ENCODE peak calls at places on chromosomes 7 and 10, in eight cellular contexts. O is AG10803, C is esophagus squamous epithelium, L is neuronal stem cell, V is astrocyte of the spinal cord, K is coronary artery, T is A549, J is H7. S is an unnamed sample.

GRCh38 chr7:4338556-4338955 is 343.5 kb upstream of the FOXK1 start:
- DNase-seq in O (no peak), C (no peak), L (no peak), V (no peak), K (no peak), T (no peak), J (no peak), S (no peak)

GRCh38 chr7:10708447-10708846 is 265.2 kb upstream of the PHF14 start:
- DNase-seq in O (no peak), C (no peak), L (peak), V (no peak), K (no peak), T (peak), J (peak), S (peak)

GRCh38 chr7:4066626-4067475 is 615.2 kb upstream of the FOXK1 start:
- DNase-seq in O (no peak), C (no peak), L (no peak), V (no peak), K (peak), T (no peak), J (no peak), S (no peak)

GRCh38 chr7:636396-636795 is 90.1 kb upstream of the DNAAF5 start:
- DNase-seq in O (peak), C (no peak), L (no peak), V (no peak), K (no peak), T (peak), J (peak), S (no peak)

GRCh38 chr10:96374985-96375830 is 16.4 kb upstream of the OPALIN start:
- DNase-seq in O (peak), C (no peak), L (peak), V (peak), K (peak), T (peak), J (peak), S (peak)

GRCh38 chr10:69960606-69961167 is 92.0 kb upstream of the MACROH2A2 start:
- DNase-seq in O (no peak), C (no peak), L (no peak), V (no peak), K (no peak), T (no peak), J (no peak), S (no peak)

GRCh38 chr10:46536781-46537180 is 19.7 kb downstream of the GPRIN2 start:
- DNase-seq in O (no peak), C (no peak), L (no peak), V (no peak), K (no peak), T (no peak), J (no peak), S (no peak)

GRCh38 chr7:81627565-81628287 is 142.1 kb downstream of the HGF start:
- DNase-seq in O (no peak), C (no peak), L (no peak), V (peak), K (no peak), T (no peak), J (no peak), S (no peak)

GRCh38 chr10:13414855-13415254 is 66.8 kb upstream of the SEPHS1 start:
- DNase-seq in O (peak), C (no peak), L (no peak), V (peak), K (no peak), T (peak), J (peak), S (no peak)

GRCh38 chr10:33803248-33803647 is 468.8 kb upstream of the NRP1 start:
- DNase-seq in O (no peak), C (no peak), L (no peak), V (peak), K (no peak), T (peak), J (no peak), S (no peak)

GRCh38 chr7:6106140-6106904 is 75.1 kb downstream of the ANKRD61 start:
- DNase-seq in O (peak), C (no peak), L (no peak), V (peak), K (peak), T (peak), J (no peak), S (no peak)

GRCh38 chr7:125355899-125356298 is 426.3 kb upstream of the POT1 start:
- DNase-seq in O (no peak), C (no peak), L (no peak), V (peak), K (no peak), T (no peak), J (no peak), S (no peak)

GRCh38 chr7:157932498-157933218 is 595.9 kb downstream of the DNAJB6 start:
- DNase-seq in O (no peak), C (no peak), L (no peak), V (no peak), K (no peak), T (peak), J (no peak), S (no peak)

GRCh38 chr7:51316666-51317581 is at the start of gene COBL:
- DNase-seq in O (no peak), C (no peak), L (peak), V (no peak), K (no peak), T (no peak), J (peak), S (no peak)

GRCh38 chr10:62056219-62056618 is 154.7 kb downstream of the ARID5B start:
- DNase-seq in O (no peak), C (no peak), L (no peak), V (no peak), K (no peak), T (no peak), J (no peak), S (no peak)

GRCh38 chr7:76202666-76203030 is 952 bp downstream of the SRRM3 start:
- DNase-seq in O (no peak), C (no peak), L (no peak), V (no peak), K (no peak), T (no peak), J (peak), S (no peak)

GRCh38 chr7:74502216-74502891 is 48.6 kb downstream of the GTF2IRD1 start:
- DNase-seq in O (peak), C (no peak), L (no peak), V (peak), K (no peak), T (no peak), J (peak), S (no peak)

GRCh38 chr10:2978111-2978510 is 89.2 kb upstream of the PFKP start:
- DNase-seq in O (peak), C (no peak), L (peak), V (peak), K (no peak), T (peak), J (peak), S (no peak)

GRCh38 chr7:35781200-35781701 is 19.6 kb upstream of the SEPTIN7 start:
- DNase-seq in O (peak), C (no peak), L (no peak), V (no peak), K (no peak), T (no peak), J (no peak), S (no peak)

GRCh38 chr7:31882187-31882586 is 188.0 kb downstream of the PDE1C start:
- DNase-seq in O (peak), C (no peak), L (no peak), V (peak), K (peak), T (peak), J (peak), S (peak)

GRCh38 chr10:61217851-61218565 is 235.2 kb downstream of the TMEM26 start:
- DNase-seq in O (no peak), C (no peak), L (no peak), V (no peak), K (no peak), T (no peak), J (no peak), S (no peak)

GRCh38 chr7:96709381-96710228 is at the start of gene SEM1:
- DNase-seq in O (peak), C (peak), L (peak), V (peak), K (peak), T (peak), J (peak), S (peak)

DNA sequence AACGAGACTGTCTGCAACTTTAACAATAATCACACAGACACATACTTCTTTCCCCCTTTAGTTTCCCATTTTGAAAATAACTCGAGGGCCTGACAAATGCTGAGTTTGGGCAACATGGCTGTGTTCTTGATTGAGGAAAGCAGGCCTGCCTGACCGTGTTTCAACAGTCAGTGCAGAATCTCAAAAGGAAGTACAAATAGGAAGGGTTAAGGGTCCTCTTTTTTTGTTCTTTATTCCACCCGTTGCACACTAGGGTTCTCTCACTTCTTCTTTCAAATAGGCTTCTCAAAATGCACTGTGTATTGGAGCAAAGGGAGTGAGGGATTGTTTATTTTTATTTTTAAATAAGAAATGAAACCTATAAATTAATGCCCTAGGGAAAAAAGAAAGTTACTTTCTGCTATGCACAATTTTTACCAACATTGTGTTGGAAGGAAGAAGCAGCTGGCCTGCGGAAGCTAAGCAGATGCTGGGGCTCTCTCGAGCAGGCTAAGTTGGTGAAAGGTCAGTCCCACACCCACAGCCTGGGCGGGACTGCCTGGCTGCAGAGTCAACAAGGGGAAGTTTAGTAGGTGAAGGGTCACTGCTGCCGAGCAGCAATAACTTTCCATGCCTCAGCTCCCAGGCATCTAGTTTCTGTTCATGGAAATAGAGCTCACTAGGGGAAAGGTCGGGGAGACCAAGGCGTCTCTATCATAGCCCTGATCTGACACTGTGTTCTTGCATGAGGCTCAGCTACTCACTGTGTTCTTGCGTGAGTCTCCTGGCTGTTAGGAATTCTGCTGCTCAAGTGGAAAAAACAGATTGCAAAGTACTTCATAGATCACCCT is 12.2 kb upstream of the PDK4 start:
- DNase-seq in O (peak), C (peak), L (peak), V (peak), K (peak), T (peak), J (peak), S (peak)
- H3K4me3 ChIP-seq in O (peak), C (peak), L (no peak), V (peak), K (peak), T (peak), J (no peak), S (no peak)

GRCh38 chr7:47452715-47453092 is 129.2 kb downstream of the TNS3 start:
- DNase-seq in O (no peak), C (no peak), L (no peak), V (peak), K (peak), T (no peak), J (no peak), S (no peak)
- H3K4me3 ChIP-seq in O (peak), C (no peak), L (no peak), V (peak), K (peak), T (no peak), J (no peak), S (no peak)

DNA sequence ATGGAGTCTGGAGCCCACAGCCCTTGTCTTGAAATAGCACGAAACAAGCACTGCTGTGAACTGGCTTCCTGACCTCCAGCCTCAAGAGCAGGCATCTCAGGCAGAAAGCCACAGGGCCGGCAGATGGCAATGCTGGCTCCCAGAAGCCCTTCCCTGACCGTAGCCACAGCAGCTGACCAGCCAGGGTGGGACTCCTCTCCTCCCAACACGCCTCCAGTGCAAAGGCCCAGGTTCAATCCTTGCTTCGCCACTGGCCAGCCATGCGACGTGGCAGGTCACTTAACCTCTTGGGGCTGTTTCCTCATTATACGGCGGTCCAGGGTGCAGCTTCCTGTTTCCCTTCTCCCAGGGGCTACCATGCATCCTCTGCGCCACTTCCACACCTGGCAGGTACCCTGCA is 12.8 kb downstream of the PRKAG2 start:
- DNase-seq in O (no peak), C (no peak), L (no peak), V (no peak), K (no peak), T (peak), J (no peak), S (no peak)
- H3K4me3 ChIP-seq in O (no peak), C (no peak), L (no peak), V (no peak), K (no peak), T (no peak), J (no peak), S (no peak)

DNA sequence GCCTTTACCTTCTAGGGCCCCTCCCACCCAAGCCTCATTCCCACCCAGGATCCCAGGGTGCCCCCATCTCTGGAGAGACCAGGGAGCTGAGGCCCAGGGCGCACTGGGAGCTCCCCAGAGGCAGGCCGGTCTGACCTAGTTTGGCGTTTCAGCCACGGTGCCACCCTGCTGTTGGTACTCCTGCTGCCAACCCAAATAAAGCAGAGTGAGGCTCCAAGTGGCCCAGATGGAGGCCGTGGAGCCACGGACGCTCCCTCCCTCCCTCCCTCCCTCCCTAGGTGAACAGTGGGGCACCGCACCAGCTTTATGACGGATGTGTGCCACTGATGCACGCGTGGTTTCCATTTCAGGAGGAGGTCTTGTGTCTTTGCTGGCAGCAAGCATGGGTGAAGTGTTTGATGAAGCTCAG is 1.8 kb downstream of the INPP5A start:
- DNase-seq in O (no peak), C (no peak), L (no peak), V (no peak), K (peak), T (no peak), J (peak), S (no peak)
- H3K4me3 ChIP-seq in O (peak), C (peak), L (no peak), V (peak), K (peak), T (no peak), J (no peak), S (no peak)

GRCh38 chr10:56973766-56974165 is 612.7 kb upstream of the ZWINT start:
- DNase-seq in O (no peak), C (no peak), L (no peak), V (no peak), K (no peak), T (no peak), J (no peak), S (no peak)
- H3K4me3 ChIP-seq in O (no peak), C (no peak), L (no peak), V (no peak), K (no peak), T (no peak), J (no peak), S (no peak)